ENCODE peak calls at places on chromosomes 2 and 18, in nine cellular contexts. L is iris pigment epithelial cell; S is CD4-positive, alpha-beta memory T cell; U is substantia nigra; A is naive thymus-derived CD4-positive, alpha-beta T cell; H is GM12892; M is AML-193; G is cardiac muscle cell; P is stimulated activated CD4-positive, alpha-beta T cell treated with anti-CD3 and anti-CD28 coated beads, TNF-alpha, amount 100 ng/mL, for 1 hour. R is an unnamed sample.

GRCh38 chr2:7765236-7765635 is 848.0 kb downstream of the RNF144A start:
- DNase-seq in L (no peak), S (no peak), U (no peak), A (no peak), H (no peak), M (no peak), G (no peak), P (no peak), R (no peak)

GRCh38 chr2:19762142-19762541 is 139.6 kb downstream of the TTC32 start:
- DNase-seq in L (peak), S (no peak), U (no peak), A (no peak), H (no peak), M (no peak), G (no peak), P (no peak), R (no peak)

GRCh38 chr18:49028091-49028490 is 77.3 kb upstream of the SMAD7 start:
- DNase-seq in L (no peak), S (no peak), U (no peak), A (no peak), H (no peak), M (no peak), G (no peak), P (no peak), R (no peak)

GRCh38 chr2:101380376-101380775 is 6.9 kb downstream of the CREG2 start:
- DNase-seq in L (peak), S (no peak), U (no peak), A (no peak), H (no peak), M (no peak), G (no peak), P (no peak), R (no peak)

GRCh38 chr2:102258386-102259074 is 52.8 kb upstream of the IL1RL1 start:
- DNase-seq in L (peak), S (no peak), U (no peak), A (no peak), H (no peak), M (peak), G (no peak), P (no peak), R (no peak)

GRCh38 chr2:132656213-132656612 is 13.8 kb downstream of the LYPD1 start:
- DNase-seq in L (no peak), S (no peak), U (no peak), A (no peak), H (no peak), M (no peak), G (no peak), P (no peak), R (no peak)

GRCh38 chr2:62014102-62014501 is 108.6 kb downstream of the COMMD1 start:
- DNase-seq in L (peak), S (no peak), U (peak), A (no peak), H (no peak), M (no peak), G (peak), P (no peak), R (no peak)

GRCh38 chr2:170139276-170139967 is 38.5 kb upstream of the MYO3B start:
- DNase-seq in L (no peak), S (no peak), U (no peak), A (no peak), H (no peak), M (no peak), G (no peak), P (no peak), R (no peak)

GRCh38 chr2:30514134-30514860 is 67.3 kb downstream of the LCLAT1 start:
- DNase-seq in L (peak), S (no peak), U (no peak), A (no peak), H (no peak), M (no peak), G (peak), P (no peak), R (no peak)

GRCh38 chr2:81250270-81250669 is 945.7 kb upstream of the LRRTM1 start:
- DNase-seq in L (no peak), S (no peak), U (no peak), A (no peak), H (no peak), M (no peak), G (no peak), P (no peak), R (no peak)

GRCh38 chr2:203824653-203825052 is 42.9 kb upstream of the CTLA4 start:
- DNase-seq in L (no peak), S (no peak), U (no peak), A (no peak), H (no peak), M (no peak), G (no peak), P (no peak), R (no peak)

GRCh38 chr2:152874955-152875354 is 156.5 kb downstream of the ARL6IP6 start:
- DNase-seq in L (no peak), S (no peak), U (no peak), A (no peak), H (no peak), M (no peak), G (no peak), P (no peak), R (no peak)

GRCh38 chr2:236971919-236972381 is 113.7 kb upstream of the COPS8 start:
- DNase-seq in L (no peak), S (no peak), U (no peak), A (no peak), H (no peak), M (no peak), G (no peak), P (no peak), R (no peak)

GRCh38 chr18:59359576-59359952 is 499 bp upstream of the LMAN1 start:
- DNase-seq in L (peak), S (no peak), U (no peak), A (no peak), H (no peak), M (no peak), G (no peak), P (no peak), R (no peak)

GRCh38 chr2:49044680-49045079 is 109.6 kb downstream of the FSHR start:
- DNase-seq in L (no peak), S (no peak), U (no peak), A (no peak), H (no peak), M (no peak), G (peak), P (no peak), R (no peak)

GRCh38 chr2:131127076-131127475 is 21.9 kb downstream of the PLEKHB2 start:
- DNase-seq in L (no peak), S (no peak), U (no peak), A (no peak), H (no peak), M (no peak), G (no peak), P (no peak), R (no peak)

GRCh38 chr2:178891265-178891958 is 84.2 kb upstream of the TTN start:
- DNase-seq in L (peak), S (no peak), U (no peak), A (peak), H (no peak), M (peak), G (peak), P (peak), R (peak)

GRCh38 chr2:88139203-88139702 is 11.4 kb upstream of the FABP1 start:
- DNase-seq in L (no peak), S (no peak), U (no peak), A (no peak), H (no peak), M (no peak), G (no peak), P (no peak), R (no peak)

GRCh38 chr2:58921676-58922075 is 680.6 kb upstream of the FANCL start:
- DNase-seq in L (no peak), S (no peak), U (no peak), A (no peak), H (no peak), M (no peak), G (no peak), P (no peak), R (no peak)

GRCh38 chr18:42137671-42138375 is 182.8 kb downstream of the PIK3C3 start:
- DNase-seq in L (no peak), S (no peak), U (no peak), A (no peak), H (no peak), M (no peak), G (no peak), P (no peak), R (no peak)

GRCh38 chr2:119678021-119678656 is 862 bp upstream of the TMEM177 start:
- DNase-seq in L (no peak), S (peak), U (no peak), A (peak), H (no peak), M (no peak), G (no peak), P (no peak), R (peak)

GRCh38 chr2:44758591-44758990 is 182.9 kb upstream of the SIX3 start:
- DNase-seq in L (no peak), S (no peak), U (no peak), A (no peak), H (no peak), M (no peak), G (no peak), P (no peak), R (no peak)

GRCh38 chr2:241020201-241020600 is 21.8 kb downstream of the SNED1 start:
- DNase-seq in L (no peak), S (no peak), U (no peak), A (no peak), H (no peak), M (no peak), G (no peak), P (no peak), R (no peak)

GRCh38 chr2:24329700-24330099 is 30.6 kb downstream of the ITSN2 start:
- DNase-seq in L (no peak), S (no peak), U (no peak), A (no peak), H (no peak), M (peak), G (no peak), P (no peak), R (no peak)

GRCh38 chr2:186098821-186099220 is 360.2 kb downstream of the FSIP2 start:
- DNase-seq in L (peak), S (no peak), U (no peak), A (no peak), H (no peak), M (no peak), G (no peak), P (no peak), R (no peak)

GRCh38 chr2:165874445-165875039 is 79.0 kb downstream of the TTC21B start:
- DNase-seq in L (peak), S (no peak), U (no peak), A (peak), H (no peak), M (peak), G (peak), P (no peak), R (peak)

GRCh38 chr18:34493566-34494358 is 216.3 kb upstream of the DTNA start:
- DNase-seq in L (peak), S (no peak), U (no peak), A (no peak), H (peak), M (no peak), G (peak), P (no peak), R (no peak)

R was measured in central memory CD4-positive, alpha-beta T cell.